ENCODE peak calls at places on chromosomes 13 and 19, in six cellular contexts. One of them, this sample, is unnamed.

GRCh38 chr19:15640294-15640903 is at the start of gene CYP4F3:
- DNase-seq in astrocyte of the hippocampus: no peak
- DNase-seq in EL: peak; percentile 16
- DNase-seq in HFFc6: no peak
- DNase-seq in effector memory CD8-positive, alpha-beta T cell: no peak
- DNase-seq in glutamatergic neuron: no peak
- DNase-seq in this sample: no peak

GRCh38 chr13:94886191-94886590 is 173.8 kb upstream of the SOX21 start:
- DNase-seq in astrocyte of the hippocampus: peak; percentile 74
- DNase-seq in EL: peak; percentile 28
- DNase-seq in HFFc6: peak; percentile 78
- DNase-seq in effector memory CD8-positive, alpha-beta T cell: no peak
- DNase-seq in glutamatergic neuron: no peak
- DNase-seq in this sample: peak; percentile 14

GRCh38 chr13:86976521-86977324 is 694.4 kb upstream of the SLITRK5 start:
- DNase-seq in astrocyte of the hippocampus: no peak
- DNase-seq in EL: no peak
- DNase-seq in HFFc6: no peak
- DNase-seq in effector memory CD8-positive, alpha-beta T cell: no peak
- DNase-seq in glutamatergic neuron: no peak
- DNase-seq in this sample: no peak

GRCh38 chr19:464146-464545 is 3.3 kb upstream of the SHC2 start:
- DNase-seq in astrocyte of the hippocampus: no peak
- DNase-seq in EL: no peak
- DNase-seq in HFFc6: no peak
- DNase-seq in effector memory CD8-positive, alpha-beta T cell: no peak
- DNase-seq in glutamatergic neuron: no peak
- DNase-seq in this sample: no peak

GRCh38 chr13:48412100-48412556 is 785 bp downstream of the LPAR6 start:
- DNase-seq in astrocyte of the hippocampus: peak; percentile 34
- DNase-seq in EL: peak; percentile 29
- DNase-seq in HFFc6: no peak
- DNase-seq in effector memory CD8-positive, alpha-beta T cell: no peak
- DNase-seq in glutamatergic neuron: no peak
- DNase-seq in this sample: no peak

GRCh38 chr13:113374511-113375175 is 10.7 kb upstream of the GRTP1 start:
- DNase-seq in astrocyte of the hippocampus: no peak
- DNase-seq in EL: no peak
- DNase-seq in HFFc6: no peak
- DNase-seq in effector memory CD8-positive, alpha-beta T cell: no peak
- DNase-seq in glutamatergic neuron: no peak
- DNase-seq in this sample: no peak

GRCh38 chr13:95614641-95615245 is 29.8 kb downstream of the DZIP1 start:
- DNase-seq in astrocyte of the hippocampus: peak; percentile 24
- DNase-seq in EL: no peak
- DNase-seq in HFFc6: no peak
- DNase-seq in effector memory CD8-positive, alpha-beta T cell: no peak
- DNase-seq in glutamatergic neuron: no peak
- DNase-seq in this sample: no peak

GRCh38 chr13:93505104-93505952 is 278.7 kb downstream of the GPC6 start:
- DNase-seq in astrocyte of the hippocampus: peak; percentile 21
- DNase-seq in EL: peak; percentile 1
- DNase-seq in HFFc6: no peak
- DNase-seq in effector memory CD8-positive, alpha-beta T cell: no peak
- DNase-seq in glutamatergic neuron: no peak
- DNase-seq in this sample: no peak

GRCh38 chr19:2750739-2751437 is 11.1 kb upstream of the SLC39A3 start:
- DNase-seq in astrocyte of the hippocampus: no peak
- DNase-seq in EL: no peak
- DNase-seq in HFFc6: no peak
- DNase-seq in effector memory CD8-positive, alpha-beta T cell: no peak
- DNase-seq in glutamatergic neuron: no peak
- DNase-seq in this sample: no peak

GRCh38 chr19:48490980-48491792 is 20.4 kb downstream of the LMTK3 start:
- DNase-seq in astrocyte of the hippocampus: peak; percentile 55
- DNase-seq in EL: no peak
- DNase-seq in HFFc6: no peak
- DNase-seq in effector memory CD8-positive, alpha-beta T cell: peak; percentile 44
- DNase-seq in glutamatergic neuron: no peak
- DNase-seq in this sample: no peak

GRCh38 chr13:35478384-35479222 is 2.1 kb upstream of the MAB21L1 start:
- DNase-seq in astrocyte of the hippocampus: peak; percentile 24
- DNase-seq in EL: peak; percentile 64
- DNase-seq in HFFc6: no peak
- DNase-seq in effector memory CD8-positive, alpha-beta T cell: no peak
- DNase-seq in glutamatergic neuron: peak; percentile 74
- DNase-seq in this sample: no peak

This sample was measured in T1000.